ENCODE peak calls at places on chromosomes 11 and 22, in seven cellular contexts. One of them, this sample, is unnamed.
A peak's percentile ranks its signal among the peaks of the same experiment; 100 is the strongest.

GRCh38 chr11:125091247-125091876 is 20.1 kb downstream of the TMEM218 start:
- DNase-seq in astrocyte: peak; percentile 64
- DNase-seq in dorsolateral prefrontal cortex: no peak
- DNase-seq in pancreas: no peak
- DNase-seq in astrocyte of the spinal cord: peak; percentile 83
- DNase-seq in fibroblast of pulmonary artery: peak; percentile 85
- DNase-seq in cardiac fibroblast: peak; percentile 82
- DNase-seq in this sample: peak; percentile 89

GRCh38 chr22:22884888-22885840 is 2.5 kb upstream of the IGLL5 start:
- DNase-seq in astrocyte: no peak
- DNase-seq in dorsolateral prefrontal cortex: no peak
- DNase-seq in pancreas: no peak
- DNase-seq in astrocyte of the spinal cord: no peak
- DNase-seq in fibroblast of pulmonary artery: no peak
- DNase-seq in cardiac fibroblast: no peak
- DNase-seq in this sample: no peak

GRCh38 chr11:133414503-133414902 is 117.8 kb downstream of the OPCML start:
- DNase-seq in astrocyte: no peak
- DNase-seq in dorsolateral prefrontal cortex: no peak
- DNase-seq in pancreas: no peak
- DNase-seq in astrocyte of the spinal cord: no peak
- DNase-seq in fibroblast of pulmonary artery: no peak
- DNase-seq in cardiac fibroblast: no peak
- DNase-seq in this sample: no peak

GRCh38 chr22:38413085-38414008 is 41.7 kb downstream of the KCNJ4 start:
- DNase-seq in astrocyte: no peak
- DNase-seq in dorsolateral prefrontal cortex: no peak
- DNase-seq in pancreas: peak; percentile 67
- DNase-seq in astrocyte of the spinal cord: no peak
- DNase-seq in fibroblast of pulmonary artery: no peak
- DNase-seq in cardiac fibroblast: no peak
- DNase-seq in this sample: no peak

GRCh38 chr11:14538271-14538925 is 18.2 kb upstream of the PSMA1 start:
- DNase-seq in astrocyte: no peak
- DNase-seq in dorsolateral prefrontal cortex: no peak
- DNase-seq in pancreas: no peak
- DNase-seq in astrocyte of the spinal cord: no peak
- DNase-seq in fibroblast of pulmonary artery: no peak
- DNase-seq in cardiac fibroblast: no peak
- DNase-seq in this sample: no peak

GRCh38 chr22:17917490-17917983 is 106.8 kb downstream of the MICAL3 start:
- DNase-seq in astrocyte: no peak
- DNase-seq in dorsolateral prefrontal cortex: no peak
- DNase-seq in pancreas: no peak
- DNase-seq in astrocyte of the spinal cord: no peak
- DNase-seq in fibroblast of pulmonary artery: no peak
- DNase-seq in cardiac fibroblast: no peak
- DNase-seq in this sample: peak; percentile 30

GRCh38 chr22:22825213-22825593 is 62.4 kb upstream of the IGLL5 start:
- DNase-seq in astrocyte: no peak
- DNase-seq in dorsolateral prefrontal cortex: no peak
- DNase-seq in pancreas: no peak
- DNase-seq in astrocyte of the spinal cord: no peak
- DNase-seq in fibroblast of pulmonary artery: no peak
- DNase-seq in cardiac fibroblast: no peak
- DNase-seq in this sample: no peak

GRCh38 chr11:95805869-95806268 is 15.6 kb downstream of the CEP57 start:
- DNase-seq in astrocyte: no peak
- DNase-seq in dorsolateral prefrontal cortex: no peak
- DNase-seq in pancreas: no peak
- DNase-seq in astrocyte of the spinal cord: no peak
- DNase-seq in fibroblast of pulmonary artery: no peak
- DNase-seq in cardiac fibroblast: no peak
- DNase-seq in this sample: no peak

GRCh38 chr11:24196733-24197132 is 300.1 kb upstream of the LUZP2 start:
- DNase-seq in astrocyte: no peak
- DNase-seq in dorsolateral prefrontal cortex: no peak
- DNase-seq in pancreas: no peak
- DNase-seq in astrocyte of the spinal cord: no peak
- DNase-seq in fibroblast of pulmonary artery: no peak
- DNase-seq in cardiac fibroblast: no peak
- DNase-seq in this sample: no peak

GRCh38 chr22:42720263-42721044 is at the start of gene A4GALT:
- DNase-seq in astrocyte: no peak
- DNase-seq in dorsolateral prefrontal cortex: no peak
- DNase-seq in pancreas: no peak
- DNase-seq in astrocyte of the spinal cord: no peak
- DNase-seq in fibroblast of pulmonary artery: no peak
- DNase-seq in cardiac fibroblast: no peak
- DNase-seq in this sample: no peak

GRCh38 chr22:35477911-35478582 is 62.6 kb upstream of the RASD2 start:
- DNase-seq in astrocyte: peak; percentile 79
- DNase-seq in dorsolateral prefrontal cortex: no peak
- DNase-seq in pancreas: no peak
- DNase-seq in astrocyte of the spinal cord: peak; percentile 64
- DNase-seq in fibroblast of pulmonary artery: peak; percentile 73
- DNase-seq in cardiac fibroblast: peak; percentile 75
- DNase-seq in this sample: peak; percentile 51

GRCh38 chr11:10302744-10303557 is 1.9 kb upstream of the ADM start:
- DNase-seq in astrocyte: no peak
- DNase-seq in dorsolateral prefrontal cortex: no peak
- DNase-seq in pancreas: peak; percentile 86
- DNase-seq in astrocyte of the spinal cord: peak; percentile 73
- DNase-seq in fibroblast of pulmonary artery: peak; percentile 64
- DNase-seq in cardiac fibroblast: peak; percentile 77
- DNase-seq in this sample: peak; percentile 47

GRCh38 chr11:114551060-114551459 is 8.6 kb downstream of the NXPE1 start:
- DNase-seq in astrocyte: no peak
- DNase-seq in dorsolateral prefrontal cortex: no peak
- DNase-seq in pancreas: no peak
- DNase-seq in astrocyte of the spinal cord: no peak
- DNase-seq in fibroblast of pulmonary artery: no peak
- DNase-seq in cardiac fibroblast: no peak
- DNase-seq in this sample: no peak

DNA sequence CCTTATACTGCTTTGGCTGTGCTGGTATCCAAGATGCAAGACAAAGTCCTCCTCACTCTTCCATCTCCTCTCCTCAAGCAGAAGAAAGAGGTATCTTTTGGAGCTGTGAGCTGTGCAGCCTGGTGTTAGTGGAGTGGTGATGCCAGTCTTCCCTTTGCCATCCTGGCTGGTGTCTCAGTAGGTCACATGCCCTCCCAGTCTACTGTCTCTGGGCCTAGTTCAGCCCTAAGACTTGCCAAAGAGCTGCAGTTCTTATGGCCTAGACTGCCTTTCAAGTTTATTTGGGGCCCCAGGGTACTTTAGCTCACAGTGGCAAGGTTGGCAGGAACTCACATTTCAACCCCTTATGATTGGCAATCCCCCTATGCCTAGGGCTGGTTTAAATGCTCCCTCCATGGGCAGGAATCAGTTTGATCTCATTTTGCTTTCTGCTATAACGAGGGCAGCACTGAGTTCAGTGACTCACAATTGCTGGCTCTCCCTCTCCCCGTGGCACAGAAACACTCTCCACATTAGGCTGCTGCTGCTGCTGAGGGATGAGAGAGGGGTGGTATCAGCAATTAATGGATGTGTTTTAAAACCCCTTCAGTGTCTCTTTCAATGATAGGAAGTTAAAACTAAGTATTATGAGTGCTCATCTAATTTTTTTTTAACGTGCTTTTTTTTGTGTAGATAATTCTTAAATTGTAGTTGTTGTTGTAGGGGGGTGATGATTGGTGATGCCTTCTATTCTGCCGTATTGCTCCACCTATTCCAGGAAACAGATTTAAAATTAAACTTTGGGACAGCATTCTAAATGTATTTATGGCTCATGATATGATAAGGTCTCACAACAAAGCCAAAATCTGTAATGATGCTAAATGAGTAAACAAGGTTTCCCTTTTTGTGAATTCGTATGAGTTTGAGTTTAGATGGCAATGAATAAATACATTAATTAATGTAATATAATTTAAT is 1295.0 kb downstream of the JRKL start:
- DNase-seq in astrocyte: no peak
- DNase-seq in dorsolateral prefrontal cortex: no peak
- DNase-seq in pancreas: no peak
- DNase-seq in astrocyte of the spinal cord: no peak
- DNase-seq in fibroblast of pulmonary artery: no peak
- DNase-seq in cardiac fibroblast: peak; percentile 18
- DNase-seq in this sample: no peak
- TF ChIP-seq CTCF in astrocyte: no peak
- TF ChIP-seq CTCF in dorsolateral prefrontal cortex: no peak
- TF ChIP-seq CTCF in pancreas: no peak
- TF ChIP-seq CTCF in astrocyte of the spinal cord: no peak
- TF ChIP-seq CTCF in fibroblast of pulmonary artery: no peak
- TF ChIP-seq CTCF in cardiac fibroblast: no peak
- TF ChIP-seq CTCF in this sample: no peak

DNA sequence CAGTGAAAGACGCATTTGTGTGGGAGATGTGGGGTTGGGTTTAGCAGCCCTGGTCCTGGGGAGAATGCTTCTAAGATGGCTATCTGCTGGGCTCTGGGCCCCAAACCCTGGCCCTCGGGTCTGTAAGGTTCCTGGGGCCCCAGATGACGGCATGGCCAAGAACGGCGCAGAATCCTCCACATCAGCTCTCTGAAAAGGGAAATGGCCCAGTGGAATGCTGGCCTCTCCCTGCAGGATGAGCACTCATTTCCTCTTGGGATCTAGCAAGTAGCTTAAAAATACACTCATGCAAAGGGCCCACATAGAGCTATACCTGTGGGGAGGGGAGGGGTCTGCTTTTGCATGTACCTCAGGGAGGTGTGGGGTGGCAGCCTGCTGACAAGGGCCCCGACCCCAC is 37.5 kb upstream of the LINC01488 start:
- DNase-seq in astrocyte: no peak
- DNase-seq in dorsolateral prefrontal cortex: no peak
- DNase-seq in pancreas: no peak
- DNase-seq in astrocyte of the spinal cord: peak; percentile 35
- DNase-seq in fibroblast of pulmonary artery: peak; percentile 57
- DNase-seq in cardiac fibroblast: peak; percentile 80
- DNase-seq in this sample: peak; percentile 10
- H3K4me3 ChIP-seq in astrocyte: peak overlapping the region; percentile 37
- H3K4me3 ChIP-seq in dorsolateral prefrontal cortex: peak overlapping the region; percentile 40
- H3K4me3 ChIP-seq in pancreas: peak overlapping the region; percentile 26
- H3K4me3 ChIP-seq in astrocyte of the spinal cord: no peak overlapping the region
- H3K4me3 ChIP-seq in fibroblast of pulmonary artery: no peak overlapping the region
- H3K4me3 ChIP-seq in cardiac fibroblast: no peak overlapping the region
- H3K4me3 ChIP-seq in this sample: no peak overlapping the region

GRCh38 chr11:71452354-71453020 is 516 bp upstream of the NADSYN1 start:
- DNase-seq in astrocyte: peak; percentile 18
- DNase-seq in dorsolateral prefrontal cortex: no peak
- DNase-seq in pancreas: no peak
- DNase-seq in astrocyte of the spinal cord: peak; percentile 24
- DNase-seq in fibroblast of pulmonary artery: peak; percentile 64
- DNase-seq in cardiac fibroblast: peak; percentile 63
- DNase-seq in this sample: peak; percentile 32

GRCh38 chr11:71456294-71456693 is 3.3 kb downstream of the NADSYN1 start:
- DNase-seq in astrocyte: no peak
- DNase-seq in dorsolateral prefrontal cortex: no peak
- DNase-seq in pancreas: no peak
- DNase-seq in astrocyte of the spinal cord: no peak
- DNase-seq in fibroblast of pulmonary artery: no peak
- DNase-seq in cardiac fibroblast: no peak
- DNase-seq in this sample: no peak

GRCh38 chr11:71453021-71453910 is at the start of gene NADSYN1:
- DNase-seq in astrocyte: peak; percentile 73
- DNase-seq in dorsolateral prefrontal cortex: peak; percentile 96
- DNase-seq in pancreas: peak; percentile 99
- DNase-seq in astrocyte of the spinal cord: peak; percentile 92
- DNase-seq in fibroblast of pulmonary artery: peak; percentile 94
- DNase-seq in cardiac fibroblast: peak; percentile 93
- DNase-seq in this sample: peak; percentile 95

GRCh38 chr11:71453911-71454304 is 905 bp downstream of the NADSYN1 start:
- DNase-seq in astrocyte: no peak
- DNase-seq in dorsolateral prefrontal cortex: no peak
- DNase-seq in pancreas: no peak
- DNase-seq in astrocyte of the spinal cord: no peak
- DNase-seq in fibroblast of pulmonary artery: no peak
- DNase-seq in cardiac fibroblast: no peak
- DNase-seq in this sample: peak; percentile 70

GRCh38 chr11:71454470-71455113 is 1.6 kb downstream of the NADSYN1 start:
- DNase-seq in astrocyte: no peak
- DNase-seq in dorsolateral prefrontal cortex: no peak
- DNase-seq in pancreas: no peak
- DNase-seq in astrocyte of the spinal cord: no peak
- DNase-seq in fibroblast of pulmonary artery: no peak
- DNase-seq in cardiac fibroblast: no peak
- DNase-seq in this sample: peak; percentile 72
- TF ChIP-seq CTCF in astrocyte: no peak
- TF ChIP-seq CTCF in dorsolateral prefrontal cortex: no peak
- TF ChIP-seq CTCF in pancreas: no peak
- TF ChIP-seq CTCF in astrocyte of the spinal cord: no peak
- TF ChIP-seq CTCF in fibroblast of pulmonary artery: no peak
- TF ChIP-seq CTCF in cardiac fibroblast: no peak
- TF ChIP-seq CTCF in this sample: peak; percentile 56

GRCh38 chr11:128208329-128209220 is 378.8 kb downstream of the ETS1 start:
- DNase-seq in astrocyte: peak; percentile 97
- DNase-seq in dorsolateral prefrontal cortex: no peak
- DNase-seq in pancreas: no peak
- DNase-seq in astrocyte of the spinal cord: peak; percentile 96
- DNase-seq in fibroblast of pulmonary artery: peak; percentile 99
- DNase-seq in cardiac fibroblast: peak; percentile 98
- DNase-seq in this sample: peak; percentile 93
- H3K4me3 ChIP-seq in astrocyte: peak overlapping the region; percentile 16
- H3K4me3 ChIP-seq in dorsolateral prefrontal cortex: no peak overlapping the region
- H3K4me3 ChIP-seq in pancreas: no peak overlapping the region
- H3K4me3 ChIP-seq in astrocyte of the spinal cord: no peak overlapping the region
- H3K4me3 ChIP-seq in fibroblast of pulmonary artery: no peak overlapping the region
- H3K4me3 ChIP-seq in cardiac fibroblast: no peak overlapping the region
- H3K4me3 ChIP-seq in this sample: no peak overlapping the region

DNA sequence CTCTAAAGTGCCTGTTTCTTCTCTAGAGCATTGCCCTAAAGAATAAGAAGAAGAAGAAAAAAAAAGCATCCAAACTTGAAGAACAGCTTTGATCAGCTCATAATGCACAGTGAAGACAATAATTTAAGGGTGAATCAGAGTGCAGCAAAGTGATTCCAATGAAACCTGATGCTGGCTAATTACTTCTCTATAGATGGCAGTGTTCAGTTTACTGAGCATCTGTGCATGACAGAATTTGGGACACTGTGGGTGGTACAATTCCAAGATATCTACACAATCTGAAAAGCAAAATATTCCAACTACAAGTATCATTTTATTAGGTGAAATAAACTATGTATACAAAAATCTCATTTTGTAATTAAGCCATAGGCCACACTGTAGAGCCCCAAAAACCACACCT is 450.5 kb upstream of the CCDC90B start:
- DNase-seq in astrocyte: no peak
- DNase-seq in dorsolateral prefrontal cortex: no peak
- DNase-seq in pancreas: no peak
- DNase-seq in astrocyte of the spinal cord: no peak
- DNase-seq in fibroblast of pulmonary artery: no peak
- DNase-seq in cardiac fibroblast: no peak
- DNase-seq in this sample: no peak
- TF ChIP-seq CTCF in astrocyte: no peak
- TF ChIP-seq CTCF in dorsolateral prefrontal cortex: peak; percentile 52
- TF ChIP-seq CTCF in pancreas: no peak
- TF ChIP-seq CTCF in astrocyte of the spinal cord: no peak
- TF ChIP-seq CTCF in fibroblast of pulmonary artery: no peak
- TF ChIP-seq CTCF in cardiac fibroblast: no peak
- TF ChIP-seq CTCF in this sample: no peak